ENCODE peak calls at places on chromosome 19, in seven cellular contexts. One of them, this sample, is unnamed.
A peak's percentile ranks its signal among the peaks of the same experiment; 100 is the strongest.

GRCh38 chr19:6694147-6694815 is 24.3 kb upstream of the TNFSF14 start:
- DNase-seq in T follicular helper cell: no peak
- DNase-seq in uterus: no peak
- DNase-seq in A172: no peak
- DNase-seq in T-cell: no peak
- DNase-seq in stimulated activated CD8-positive, alpha-beta memory T cell treated with anti-CD3 and anti-CD28 coated beads, Interleukin-7, amount 100 ng/mL, for 1 hour: no peak
- DNase-seq in T1000: no peak
- DNase-seq in this sample: no peak

GRCh38 chr19:42332059-42332458 is 6.6 kb downstream of the MEGF8 start:
- DNase-seq in T follicular helper cell: no peak
- DNase-seq in uterus: no peak
- DNase-seq in A172: no peak
- DNase-seq in T-cell: no peak
- DNase-seq in stimulated activated CD8-positive, alpha-beta memory T cell treated with anti-CD3 and anti-CD28 coated beads, Interleukin-7, amount 100 ng/mL, for 1 hour: no peak
- DNase-seq in T1000: no peak
- DNase-seq in this sample: no peak

GRCh38 chr19:31177230-31177629 is 172.0 kb downstream of the TSHZ3 start:
- DNase-seq in T follicular helper cell: no peak
- DNase-seq in uterus: no peak
- DNase-seq in A172: no peak
- DNase-seq in T-cell: no peak
- DNase-seq in stimulated activated CD8-positive, alpha-beta memory T cell treated with anti-CD3 and anti-CD28 coated beads, Interleukin-7, amount 100 ng/mL, for 1 hour: no peak
- DNase-seq in T1000: no peak
- DNase-seq in this sample: no peak

GRCh38 chr19:47267350-47267759 is 7.3 kb upstream of the INAFM1 start:
- DNase-seq in T follicular helper cell: no peak
- DNase-seq in uterus: no peak
- DNase-seq in A172: no peak
- DNase-seq in T-cell: no peak
- DNase-seq in stimulated activated CD8-positive, alpha-beta memory T cell treated with anti-CD3 and anti-CD28 coated beads, Interleukin-7, amount 100 ng/mL, for 1 hour: no peak
- DNase-seq in T1000: no peak
- DNase-seq in this sample: no peak

GRCh38 chr19:54136086-54136863 is 1.3 kb upstream of the CNOT3 start:
- DNase-seq in T follicular helper cell: no peak
- DNase-seq in uterus: no peak
- DNase-seq in A172: no peak
- DNase-seq in T-cell: no peak
- DNase-seq in stimulated activated CD8-positive, alpha-beta memory T cell treated with anti-CD3 and anti-CD28 coated beads, Interleukin-7, amount 100 ng/mL, for 1 hour: no peak
- DNase-seq in T1000: no peak
- DNase-seq in this sample: no peak

GRCh38 chr19:34452671-34453253 is 24.6 kb downstream of the UBA2 start:
- DNase-seq in T follicular helper cell: no peak
- DNase-seq in uterus: no peak
- DNase-seq in A172: no peak
- DNase-seq in T-cell: no peak
- DNase-seq in stimulated activated CD8-positive, alpha-beta memory T cell treated with anti-CD3 and anti-CD28 coated beads, Interleukin-7, amount 100 ng/mL, for 1 hour: no peak
- DNase-seq in T1000: no peak
- DNase-seq in this sample: no peak

GRCh38 chr19:17333611-17334413 is 843 bp downstream of the ANO8 start:
- DNase-seq in T follicular helper cell: peak; percentile 57
- DNase-seq in uterus: no peak
- DNase-seq in A172: peak; percentile 89
- DNase-seq in T-cell: peak; percentile 59
- DNase-seq in stimulated activated CD8-positive, alpha-beta memory T cell treated with anti-CD3 and anti-CD28 coated beads, Interleukin-7, amount 100 ng/mL, for 1 hour: no peak
- DNase-seq in T1000: peak; percentile 55
- DNase-seq in this sample: peak; percentile 81

GRCh38 chr19:9498183-9498902 is at the start of gene ZNF560:
- DNase-seq in T follicular helper cell: no peak
- DNase-seq in uterus: no peak
- DNase-seq in A172: no peak
- DNase-seq in T-cell: no peak
- DNase-seq in stimulated activated CD8-positive, alpha-beta memory T cell treated with anti-CD3 and anti-CD28 coated beads, Interleukin-7, amount 100 ng/mL, for 1 hour: no peak
- DNase-seq in T1000: peak; percentile 90
- DNase-seq in this sample: no peak

GRCh38 chr19:15427350-15427700 is 8.5 kb upstream of the AKAP8L start:
- DNase-seq in T follicular helper cell: no peak
- DNase-seq in uterus: no peak
- DNase-seq in A172: no peak
- DNase-seq in T-cell: no peak
- DNase-seq in stimulated activated CD8-positive, alpha-beta memory T cell treated with anti-CD3 and anti-CD28 coated beads, Interleukin-7, amount 100 ng/mL, for 1 hour: no peak
- DNase-seq in T1000: no peak
- DNase-seq in this sample: no peak

GRCh38 chr19:58330458-58330857 is 3.7 kb downstream of the ZSCAN22 start:
- DNase-seq in T follicular helper cell: no peak
- DNase-seq in uterus: no peak
- DNase-seq in A172: peak; percentile 88
- DNase-seq in T-cell: no peak
- DNase-seq in stimulated activated CD8-positive, alpha-beta memory T cell treated with anti-CD3 and anti-CD28 coated beads, Interleukin-7, amount 100 ng/mL, for 1 hour: no peak
- DNase-seq in T1000: no peak
- DNase-seq in this sample: no peak

GRCh38 chr19:33503791-33504444 is 17.7 kb downstream of the PEPD start:
- DNase-seq in T follicular helper cell: no peak
- DNase-seq in uterus: no peak
- DNase-seq in A172: no peak
- DNase-seq in T-cell: no peak
- DNase-seq in stimulated activated CD8-positive, alpha-beta memory T cell treated with anti-CD3 and anti-CD28 coated beads, Interleukin-7, amount 100 ng/mL, for 1 hour: no peak
- DNase-seq in T1000: no peak
- DNase-seq in this sample: no peak

GRCh38 chr19:8005534-8006256 is at the start of gene ELAVL1:
- DNase-seq in T follicular helper cell: peak; percentile 85
- DNase-seq in uterus: peak; percentile 89
- DNase-seq in A172: peak; percentile 67
- DNase-seq in T-cell: peak; percentile 85
- DNase-seq in stimulated activated CD8-positive, alpha-beta memory T cell treated with anti-CD3 and anti-CD28 coated beads, Interleukin-7, amount 100 ng/mL, for 1 hour: peak; percentile 76
- DNase-seq in T1000: peak; percentile 81
- DNase-seq in this sample: peak; percentile 88

GRCh38 chr19:661427-662196 is 1.4 kb downstream of the RNF126 start:
- DNase-seq in T follicular helper cell: peak; percentile 57
- DNase-seq in uterus: no peak
- DNase-seq in A172: peak; percentile 41
- DNase-seq in T-cell: peak; percentile 56
- DNase-seq in stimulated activated CD8-positive, alpha-beta memory T cell treated with anti-CD3 and anti-CD28 coated beads, Interleukin-7, amount 100 ng/mL, for 1 hour: peak; percentile 37
- DNase-seq in T1000: no peak
- DNase-seq in this sample: no peak

GRCh38 chr19:806815-807421 is 9.7 kb downstream of the PTBP1 start:
- DNase-seq in T follicular helper cell: no peak
- DNase-seq in uterus: no peak
- DNase-seq in A172: no peak
- DNase-seq in T-cell: no peak
- DNase-seq in stimulated activated CD8-positive, alpha-beta memory T cell treated with anti-CD3 and anti-CD28 coated beads, Interleukin-7, amount 100 ng/mL, for 1 hour: no peak
- DNase-seq in T1000: no peak
- DNase-seq in this sample: no peak

GRCh38 chr19:12937243-12938053 is 961 bp upstream of the CALR start:
- DNase-seq in T follicular helper cell: no peak
- DNase-seq in uterus: no peak
- DNase-seq in A172: peak; percentile 86
- DNase-seq in T-cell: no peak
- DNase-seq in stimulated activated CD8-positive, alpha-beta memory T cell treated with anti-CD3 and anti-CD28 coated beads, Interleukin-7, amount 100 ng/mL, for 1 hour: no peak
- DNase-seq in T1000: no peak
- DNase-seq in this sample: peak; percentile 74

GRCh38 chr19:13169769-13170168 is 19.6 kb downstream of the IER2 start:
- DNase-seq in T follicular helper cell: no peak
- DNase-seq in uterus: no peak
- DNase-seq in A172: peak; percentile 95
- DNase-seq in T-cell: no peak
- DNase-seq in stimulated activated CD8-positive, alpha-beta memory T cell treated with anti-CD3 and anti-CD28 coated beads, Interleukin-7, amount 100 ng/mL, for 1 hour: no peak
- DNase-seq in T1000: no peak
- DNase-seq in this sample: peak; percentile 28

GRCh38 chr19:44643605-44644390 is at the start of gene PVR:
- DNase-seq in T follicular helper cell: no peak
- DNase-seq in uterus: peak; percentile 61
- DNase-seq in A172: peak; percentile 77
- DNase-seq in T-cell: no peak
- DNase-seq in stimulated activated CD8-positive, alpha-beta memory T cell treated with anti-CD3 and anti-CD28 coated beads, Interleukin-7, amount 100 ng/mL, for 1 hour: no peak
- DNase-seq in T1000: peak; percentile 68
- DNase-seq in this sample: peak; percentile 81

This sample was measured in ACHN.